ENCODE peak calls at places on chromosomes 16 and 17, in five cellular contexts. One of them, this sample, is unnamed.

GRCh38 chr17:50151937-50152547 is 1.6 kb upstream of the PPP1R9B start:
- DNase-seq in astrocyte of the spinal cord: peak
- DNase-seq in CD8-positive, alpha-beta T cell: peak
- DNase-seq in PC-3: peak
- DNase-seq in AG04449: no peak
- DNase-seq in this sample: peak

GRCh38 chr17:47698749-47699535 is 5.0 kb downstream of the TBKBP1 start:
- DNase-seq in astrocyte of the spinal cord: peak
- DNase-seq in CD8-positive, alpha-beta T cell: peak
- DNase-seq in PC-3: peak
- DNase-seq in AG04449: no peak
- DNase-seq in this sample: peak

GRCh38 chr17:79835953-79836951 is 3.0 kb downstream of the CBX4 start:
- DNase-seq in astrocyte of the spinal cord: no peak
- DNase-seq in CD8-positive, alpha-beta T cell: no peak
- DNase-seq in PC-3: peak
- DNase-seq in AG04449: no peak
- DNase-seq in this sample: no peak

GRCh38 chr16:20901068-20901440 is 483 bp downstream of the LYRM1 start:
- DNase-seq in astrocyte of the spinal cord: no peak
- DNase-seq in CD8-positive, alpha-beta T cell: no peak
- DNase-seq in PC-3: no peak
- DNase-seq in AG04449: no peak
- DNase-seq in this sample: no peak

GRCh38 chr17:82408938-82409318 is 9.2 kb upstream of the HEXD start:
- DNase-seq in astrocyte of the spinal cord: no peak
- DNase-seq in CD8-positive, alpha-beta T cell: no peak
- DNase-seq in PC-3: no peak
- DNase-seq in AG04449: no peak
- DNase-seq in this sample: no peak

GRCh38 chr17:80920406-80920805 is 71.2 kb upstream of the CHMP6 start:
- DNase-seq in astrocyte of the spinal cord: peak
- DNase-seq in CD8-positive, alpha-beta T cell: no peak
- DNase-seq in PC-3: no peak
- DNase-seq in AG04449: no peak
- DNase-seq in this sample: peak

GRCh38 chr17:40358323-40359038 is 6.1 kb downstream of the GJD3 start:
- DNase-seq in astrocyte of the spinal cord: peak
- DNase-seq in CD8-positive, alpha-beta T cell: peak
- DNase-seq in PC-3: peak
- DNase-seq in AG04449: no peak
- DNase-seq in this sample: peak

GRCh38 chr16:27401768-27402568 is at the start of gene IL21R:
- DNase-seq in astrocyte of the spinal cord: peak
- DNase-seq in CD8-positive, alpha-beta T cell: peak
- DNase-seq in PC-3: no peak
- DNase-seq in AG04449: no peak
- DNase-seq in this sample: peak

GRCh38 chr16:54447606-54448440 is 161.2 kb upstream of the IRX3 start:
- DNase-seq in astrocyte of the spinal cord: peak
- DNase-seq in CD8-positive, alpha-beta T cell: no peak
- DNase-seq in PC-3: peak
- DNase-seq in AG04449: peak
- DNase-seq in this sample: peak

GRCh38 chr16:67666538-67667433 is at the start of the genes C16orf86 and ENKD1:
- DNase-seq in astrocyte of the spinal cord: peak
- DNase-seq in CD8-positive, alpha-beta T cell: peak
- DNase-seq in PC-3: peak
- DNase-seq in AG04449: no peak
- DNase-seq in this sample: peak

GRCh38 chr16:11632455-11632921 is 35.8 kb upstream of the SNN start:
- DNase-seq in astrocyte of the spinal cord: peak
- DNase-seq in CD8-positive, alpha-beta T cell: no peak
- DNase-seq in PC-3: no peak
- DNase-seq in AG04449: peak
- DNase-seq in this sample: peak

GRCh38 chr16:88468289-88469129 is 15.4 kb downstream of the ZFPM1 start:
- DNase-seq in astrocyte of the spinal cord: no peak
- DNase-seq in CD8-positive, alpha-beta T cell: no peak
- DNase-seq in PC-3: peak
- DNase-seq in AG04449: no peak
- DNase-seq in this sample: no peak

GRCh38 chr17:16593356-16594102 is 24.5 kb upstream of the ZNF287 start:
- DNase-seq in astrocyte of the spinal cord: no peak
- DNase-seq in CD8-positive, alpha-beta T cell: no peak
- DNase-seq in PC-3: peak
- DNase-seq in AG04449: no peak
- DNase-seq in this sample: peak

GRCh38 chr17:6376901-6377300 is 58.0 kb downstream of the AIPL1 start:
- DNase-seq in astrocyte of the spinal cord: no peak
- DNase-seq in CD8-positive, alpha-beta T cell: no peak
- DNase-seq in PC-3: no peak
- DNase-seq in AG04449: no peak
- DNase-seq in this sample: no peak

GRCh38 chr16:68509381-68509780 is 29.7 kb upstream of the ZFP90 start:
- DNase-seq in astrocyte of the spinal cord: no peak
- DNase-seq in CD8-positive, alpha-beta T cell: no peak
- DNase-seq in PC-3: no peak
- DNase-seq in AG04449: no peak
- DNase-seq in this sample: no peak

GRCh38 chr17:59786536-59787319 is 79.3 kb downstream of the VMP1 start:
- DNase-seq in astrocyte of the spinal cord: peak
- DNase-seq in CD8-positive, alpha-beta T cell: peak
- DNase-seq in PC-3: peak
- DNase-seq in AG04449: peak
- DNase-seq in this sample: peak

DNA sequence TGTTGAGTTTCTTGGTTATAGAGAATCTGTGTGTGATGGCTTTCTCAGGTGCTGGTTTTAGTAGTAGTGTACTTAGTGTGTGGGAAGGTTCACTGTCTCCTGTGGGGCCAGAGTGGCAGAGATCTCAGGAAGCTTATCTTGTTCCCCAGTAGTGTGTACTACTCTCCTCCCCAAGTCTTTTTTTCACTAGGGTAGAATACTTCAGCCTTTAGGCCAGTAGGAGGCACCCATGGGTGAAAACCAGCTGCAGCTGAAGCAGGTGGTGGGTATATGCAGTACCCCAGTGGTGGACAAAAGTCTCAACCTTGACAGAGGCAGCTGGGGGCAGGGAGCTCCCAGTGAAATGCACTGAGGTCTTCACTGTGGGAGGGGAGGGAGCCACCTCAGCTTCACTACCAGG is 109.9 kb downstream of the PHKB start:
- DNase-seq in astrocyte of the spinal cord: no peak
- DNase-seq in CD8-positive, alpha-beta T cell: no peak
- DNase-seq in PC-3: no peak
- DNase-seq in AG04449: no peak
- DNase-seq in this sample: no peak
- TF ChIP-seq CTCF in astrocyte of the spinal cord: no peak
- TF ChIP-seq CTCF in CD8-positive, alpha-beta T cell: no peak
- TF ChIP-seq CTCF in PC-3: no peak
- TF ChIP-seq CTCF in AG04449: no peak
- TF ChIP-seq CTCF in this sample: no peak

DNA sequence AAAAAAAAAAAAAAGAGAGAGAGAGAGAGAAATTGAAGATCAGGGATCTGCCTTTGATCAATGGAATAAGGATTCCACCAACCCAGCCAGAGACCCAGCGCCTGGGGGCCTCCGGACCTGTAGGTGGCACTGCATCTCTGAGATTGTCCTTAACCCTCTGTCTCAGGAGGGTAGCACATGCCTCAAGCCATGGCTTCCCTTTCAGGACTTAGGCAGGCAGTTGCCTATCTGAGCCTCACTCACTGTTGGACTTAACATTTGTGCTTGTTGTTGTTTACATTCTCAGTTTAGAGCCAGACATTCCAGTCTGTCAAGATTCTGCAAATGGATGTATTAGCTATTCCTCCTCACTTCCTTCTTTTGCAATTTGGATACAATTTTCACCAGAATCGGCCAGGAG is 5.1 kb upstream of the SCNN1B start:
- DNase-seq in astrocyte of the spinal cord: no peak
- DNase-seq in CD8-positive, alpha-beta T cell: no peak
- DNase-seq in PC-3: peak
- DNase-seq in AG04449: no peak
- DNase-seq in this sample: no peak
- TF ChIP-seq CTCF in astrocyte of the spinal cord: peak
- TF ChIP-seq CTCF in CD8-positive, alpha-beta T cell: no peak
- TF ChIP-seq CTCF in PC-3: peak
- TF ChIP-seq CTCF in AG04449: no peak
- TF ChIP-seq CTCF in this sample: no peak

GRCh38 chr17:1471490-1471889 is 15.5 kb upstream of the CRK start:
- DNase-seq in astrocyte of the spinal cord: no peak
- DNase-seq in CD8-positive, alpha-beta T cell: no peak
- DNase-seq in PC-3: no peak
- DNase-seq in AG04449: no peak
- DNase-seq in this sample: no peak

GRCh38 chr17:1474402-1475189 is 17.9 kb downstream of the MYO1C start:
- DNase-seq in astrocyte of the spinal cord: no peak
- DNase-seq in CD8-positive, alpha-beta T cell: no peak
- DNase-seq in PC-3: no peak
- DNase-seq in AG04449: no peak
- DNase-seq in this sample: no peak

GRCh38 chr17:1471931-1472727 is 16.1 kb upstream of the CRK start:
- DNase-seq in astrocyte of the spinal cord: no peak
- DNase-seq in CD8-positive, alpha-beta T cell: no peak
- DNase-seq in PC-3: no peak
- DNase-seq in AG04449: no peak
- DNase-seq in this sample: no peak

GRCh38 chr17:1473841-1474240 is 17.8 kb upstream of the CRK start:
- DNase-seq in astrocyte of the spinal cord: no peak
- DNase-seq in CD8-positive, alpha-beta T cell: peak
- DNase-seq in PC-3: no peak
- DNase-seq in AG04449: no peak
- DNase-seq in this sample: no peak

DNA sequence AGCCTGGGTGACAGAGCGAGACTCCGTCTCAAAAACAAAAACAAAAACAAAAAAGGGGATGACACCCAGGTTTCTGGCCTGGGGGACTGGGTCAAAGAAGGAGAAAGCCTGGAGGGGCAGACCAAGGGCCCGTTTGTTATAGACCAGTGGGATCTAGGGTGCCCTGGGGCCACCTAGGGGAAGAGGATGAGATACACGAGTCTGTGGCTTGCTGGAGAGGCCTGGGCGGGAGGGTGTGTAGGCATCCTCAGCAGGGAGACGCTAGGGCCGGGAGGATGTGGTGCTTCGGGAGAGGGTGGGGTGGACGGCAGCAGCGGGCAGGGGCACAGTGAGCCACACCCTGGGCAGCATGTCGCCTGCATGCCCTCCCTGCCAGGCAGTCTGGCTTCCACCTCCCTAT is 17.1 kb upstream of the CRK start:
- DNase-seq in astrocyte of the spinal cord: no peak
- DNase-seq in CD8-positive, alpha-beta T cell: peak
- DNase-seq in PC-3: no peak
- DNase-seq in AG04449: no peak
- DNase-seq in this sample: no peak
- TF ChIP-seq CTCF in astrocyte of the spinal cord: no peak
- TF ChIP-seq CTCF in CD8-positive, alpha-beta T cell: no peak
- TF ChIP-seq CTCF in PC-3: no peak
- TF ChIP-seq CTCF in AG04449: no peak
- TF ChIP-seq CTCF in this sample: peak

GRCh38 chr16:56312028-56312300 is 113.4 kb downstream of the AMFR start:
- DNase-seq in astrocyte of the spinal cord: no peak
- DNase-seq in CD8-positive, alpha-beta T cell: no peak
- DNase-seq in PC-3: no peak
- DNase-seq in AG04449: no peak
- DNase-seq in this sample: no peak

GRCh38 chr16:56314244-56314850 is 111.0 kb downstream of the AMFR start:
- DNase-seq in astrocyte of the spinal cord: no peak
- DNase-seq in CD8-positive, alpha-beta T cell: no peak
- DNase-seq in PC-3: no peak
- DNase-seq in AG04449: no peak
- DNase-seq in this sample: no peak

GRCh38 chr16:56310685-56311084 is 114.7 kb downstream of the AMFR start:
- DNase-seq in astrocyte of the spinal cord: no peak
- DNase-seq in CD8-positive, alpha-beta T cell: no peak
- DNase-seq in PC-3: no peak
- DNase-seq in AG04449: no peak
- DNase-seq in this sample: no peak

GRCh38 chr16:56312556-56312955 is 112.8 kb downstream of the AMFR start:
- DNase-seq in astrocyte of the spinal cord: no peak
- DNase-seq in CD8-positive, alpha-beta T cell: no peak
- DNase-seq in PC-3: no peak
- DNase-seq in AG04449: no peak
- DNase-seq in this sample: no peak

GRCh38 chr16:56311208-56312027 is 113.9 kb downstream of the AMFR start:
- DNase-seq in astrocyte of the spinal cord: no peak
- DNase-seq in CD8-positive, alpha-beta T cell: no peak
- DNase-seq in PC-3: no peak
- DNase-seq in AG04449: no peak
- DNase-seq in this sample: no peak
- TF ChIP-seq CTCF in astrocyte of the spinal cord: no peak
- TF ChIP-seq CTCF in CD8-positive, alpha-beta T cell: no peak
- TF ChIP-seq CTCF in PC-3: peak
- TF ChIP-seq CTCF in AG04449: no peak
- TF ChIP-seq CTCF in this sample: peak

GRCh38 chr16:82625066-82625968 is 1.5 kb upstream of the CDH13 start:
- DNase-seq in astrocyte of the spinal cord: no peak
- DNase-seq in CD8-positive, alpha-beta T cell: no peak
- DNase-seq in PC-3: no peak
- DNase-seq in AG04449: no peak
- DNase-seq in this sample: no peak

DNA sequence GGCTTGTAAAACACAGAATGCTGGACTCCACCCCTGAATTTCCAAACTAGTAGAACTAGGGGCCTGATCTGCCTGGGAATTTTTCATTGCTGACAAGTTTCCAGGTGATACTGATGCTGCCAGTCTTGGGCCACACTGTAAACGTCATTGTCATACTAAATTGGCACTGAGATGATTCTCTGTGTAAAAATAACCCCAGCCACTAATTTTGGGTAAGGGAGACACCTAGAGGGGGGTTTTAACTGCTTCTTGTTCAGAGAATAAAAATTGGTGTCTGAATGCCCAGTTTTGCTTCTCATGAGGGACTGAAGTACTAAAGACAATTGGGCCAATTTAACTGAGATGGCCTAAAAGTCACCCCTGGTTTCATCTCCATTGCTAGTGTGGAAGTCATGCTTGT is 5.0 kb upstream of the CDH13 start:
- DNase-seq in astrocyte of the spinal cord: no peak
- DNase-seq in CD8-positive, alpha-beta T cell: no peak
- DNase-seq in PC-3: peak
- DNase-seq in AG04449: no peak
- DNase-seq in this sample: no peak
- TF ChIP-seq CTCF in astrocyte of the spinal cord: peak
- TF ChIP-seq CTCF in CD8-positive, alpha-beta T cell: no peak
- TF ChIP-seq CTCF in PC-3: no peak
- TF ChIP-seq CTCF in AG04449: peak
- TF ChIP-seq CTCF in this sample: no peak

This sample was measured in fibroblast of pulmonary artery.